ENCODE peak calls at places on chromosomes 7 and 10, in eight cellular contexts. One of them, this sample, is unnamed. For H3K9me3 and H3K36me3, the result is how much of the 10 kb centered on the place peaks cover.

GRCh38 chr7:41507686-41508268 is 195.1 kb downstream of the INHBA start:
- DNase-seq in sigmoid colon: no peak
- DNase-seq in gastrocnemius medialis: no peak
- DNase-seq in hepatocyte: no peak
- DNase-seq in PC-3: no peak
- DNase-seq in mucosa of descending colon: no peak
- DNase-seq in ovary: peak
- DNase-seq in fibroblast of lung: no peak
- DNase-seq in this sample: no peak

GRCh38 chr7:77542399-77542798 is 5.3 kb downstream of the PTPN12 start:
- DNase-seq in sigmoid colon: no peak
- DNase-seq in gastrocnemius medialis: no peak
- DNase-seq in hepatocyte: no peak
- DNase-seq in PC-3: peak
- DNase-seq in mucosa of descending colon: no peak
- DNase-seq in ovary: no peak
- DNase-seq in fibroblast of lung: no peak
- DNase-seq in this sample: no peak

GRCh38 chr10:124538669-124539068 is 77.0 kb downstream of the LHPP start:
- DNase-seq in sigmoid colon: no peak
- DNase-seq in gastrocnemius medialis: no peak
- DNase-seq in hepatocyte: no peak
- DNase-seq in PC-3: no peak
- DNase-seq in mucosa of descending colon: no peak
- DNase-seq in ovary: no peak
- DNase-seq in fibroblast of lung: no peak
- DNase-seq in this sample: no peak

GRCh38 chr7:112395893-112396292 is 54.4 kb upstream of the IFRD1 start:
- DNase-seq in sigmoid colon: no peak
- DNase-seq in gastrocnemius medialis: no peak
- DNase-seq in hepatocyte: no peak
- DNase-seq in PC-3: no peak
- DNase-seq in mucosa of descending colon: no peak
- DNase-seq in ovary: no peak
- DNase-seq in fibroblast of lung: no peak
- DNase-seq in this sample: no peak

GRCh38 chr10:104080762-104081161 is 4.9 kb downstream of the COL17A1 start:
- DNase-seq in sigmoid colon: no peak
- DNase-seq in gastrocnemius medialis: no peak
- DNase-seq in hepatocyte: peak
- DNase-seq in PC-3: peak
- DNase-seq in mucosa of descending colon: no peak
- DNase-seq in ovary: no peak
- DNase-seq in fibroblast of lung: peak
- DNase-seq in this sample: no peak

GRCh38 chr10:119653209-119653608 is 2.0 kb downstream of the BAG3 start:
- DNase-seq in sigmoid colon: no peak
- DNase-seq in gastrocnemius medialis: no peak
- DNase-seq in hepatocyte: no peak
- DNase-seq in PC-3: no peak
- DNase-seq in mucosa of descending colon: no peak
- DNase-seq in ovary: no peak
- DNase-seq in fibroblast of lung: no peak
- DNase-seq in this sample: no peak

GRCh38 chr10:109205929-109206585 is 717.3 kb downstream of the XPNPEP1 start:
- DNase-seq in sigmoid colon: no peak
- DNase-seq in gastrocnemius medialis: no peak
- DNase-seq in hepatocyte: peak
- DNase-seq in PC-3: peak
- DNase-seq in mucosa of descending colon: no peak
- DNase-seq in ovary: no peak
- DNase-seq in fibroblast of lung: peak
- DNase-seq in this sample: peak

GRCh38 chr7:7920056-7920455 is 48.5 kb upstream of the GLCCI1 start:
- DNase-seq in sigmoid colon: no peak
- DNase-seq in gastrocnemius medialis: no peak
- DNase-seq in hepatocyte: no peak
- DNase-seq in PC-3: no peak
- DNase-seq in mucosa of descending colon: no peak
- DNase-seq in ovary: no peak
- DNase-seq in fibroblast of lung: no peak
- DNase-seq in this sample: no peak

GRCh38 chr10:26475448-26475847 is 37.3 kb downstream of the APBB1IP start:
- DNase-seq in sigmoid colon: no peak
- DNase-seq in gastrocnemius medialis: no peak
- DNase-seq in hepatocyte: no peak
- DNase-seq in PC-3: no peak
- DNase-seq in mucosa of descending colon: no peak
- DNase-seq in ovary: no peak
- DNase-seq in fibroblast of lung: no peak
- DNase-seq in this sample: no peak

GRCh38 chr7:129118182-129118581 is 26.3 kb upstream of the TSPAN33 start:
- DNase-seq in sigmoid colon: no peak
- DNase-seq in gastrocnemius medialis: no peak
- DNase-seq in hepatocyte: no peak
- DNase-seq in PC-3: no peak
- DNase-seq in mucosa of descending colon: no peak
- DNase-seq in ovary: no peak
- DNase-seq in fibroblast of lung: no peak
- DNase-seq in this sample: no peak

GRCh38 chr7:90412458-90413184 is 9.4 kb downstream of the CLDN12 start:
- DNase-seq in sigmoid colon: no peak
- DNase-seq in gastrocnemius medialis: peak
- DNase-seq in hepatocyte: no peak
- DNase-seq in PC-3: peak
- DNase-seq in mucosa of descending colon: peak
- DNase-seq in ovary: no peak
- DNase-seq in fibroblast of lung: peak
- DNase-seq in this sample: no peak

GRCh38 chr7:155424301-155425010 is 33.5 kb upstream of the EN2 start:
- DNase-seq in sigmoid colon: no peak
- DNase-seq in gastrocnemius medialis: no peak
- DNase-seq in hepatocyte: no peak
- DNase-seq in PC-3: no peak
- DNase-seq in mucosa of descending colon: no peak
- DNase-seq in ovary: no peak
- DNase-seq in fibroblast of lung: no peak
- DNase-seq in this sample: no peak

GRCh38 chr7:120583835-120584586 is 273.9 kb downstream of the TSPAN12 start:
- DNase-seq in sigmoid colon: no peak
- DNase-seq in gastrocnemius medialis: no peak
- DNase-seq in hepatocyte: no peak
- DNase-seq in PC-3: peak
- DNase-seq in mucosa of descending colon: no peak
- DNase-seq in ovary: no peak
- DNase-seq in fibroblast of lung: peak
- DNase-seq in this sample: peak

GRCh38 chr10:11015371-11015934 is 2.2 kb upstream of the CELF2 start:
- DNase-seq in sigmoid colon: no peak
- DNase-seq in gastrocnemius medialis: no peak
- DNase-seq in hepatocyte: no peak
- DNase-seq in PC-3: no peak
- DNase-seq in mucosa of descending colon: no peak
- DNase-seq in ovary: no peak
- DNase-seq in fibroblast of lung: no peak
- DNase-seq in this sample: no peak

GRCh38 chr7:155455776-155456516 is 2.0 kb upstream of the EN2 start:
- DNase-seq in sigmoid colon: no peak
- DNase-seq in gastrocnemius medialis: no peak
- DNase-seq in hepatocyte: no peak
- DNase-seq in PC-3: no peak
- DNase-seq in mucosa of descending colon: no peak
- DNase-seq in ovary: no peak
- DNase-seq in fibroblast of lung: no peak
- DNase-seq in this sample: no peak

GRCh38 chr10:71694567-71694968 is 25.0 kb downstream of the C10orf105 start:
- DNase-seq in sigmoid colon: no peak
- DNase-seq in gastrocnemius medialis: peak
- DNase-seq in hepatocyte: no peak
- DNase-seq in PC-3: no peak
- DNase-seq in mucosa of descending colon: no peak
- DNase-seq in ovary: no peak
- DNase-seq in fibroblast of lung: no peak
- DNase-seq in this sample: no peak

GRCh38 chr10:19904202-19904661 is 88.0 kb downstream of the PLXDC2 start:
- DNase-seq in sigmoid colon: no peak
- DNase-seq in gastrocnemius medialis: no peak
- DNase-seq in hepatocyte: no peak
- DNase-seq in PC-3: no peak
- DNase-seq in mucosa of descending colon: no peak
- DNase-seq in ovary: no peak
- DNase-seq in fibroblast of lung: no peak
- DNase-seq in this sample: no peak

GRCh38 chr10:113202011-113202410 is 252.0 kb downstream of the TCF7L2 start:
- DNase-seq in sigmoid colon: no peak
- DNase-seq in gastrocnemius medialis: no peak
- DNase-seq in hepatocyte: no peak
- DNase-seq in PC-3: no peak
- DNase-seq in mucosa of descending colon: no peak
- DNase-seq in ovary: no peak
- DNase-seq in fibroblast of lung: no peak
- DNase-seq in this sample: no peak

GRCh38 chr10:113213041-113213440 is 263.0 kb downstream of the TCF7L2 start:
- DNase-seq in sigmoid colon: no peak
- DNase-seq in gastrocnemius medialis: no peak
- DNase-seq in hepatocyte: no peak
- DNase-seq in PC-3: no peak
- DNase-seq in mucosa of descending colon: no peak
- DNase-seq in ovary: no peak
- DNase-seq in fibroblast of lung: no peak
- DNase-seq in this sample: no peak

GRCh38 chr10:113207924-113208323 is 257.9 kb downstream of the TCF7L2 start:
- DNase-seq in sigmoid colon: no peak
- DNase-seq in gastrocnemius medialis: no peak
- DNase-seq in hepatocyte: no peak
- DNase-seq in PC-3: no peak
- DNase-seq in mucosa of descending colon: no peak
- DNase-seq in ovary: no peak
- DNase-seq in fibroblast of lung: no peak
- DNase-seq in this sample: no peak
- H3K9me3 ChIP-seq in sigmoid colon: under half
- H3K9me3 ChIP-seq in gastrocnemius medialis: under half
- H3K9me3 ChIP-seq in hepatocyte: under half
- H3K9me3 ChIP-seq in PC-3: under half
- H3K9me3 ChIP-seq in mucosa of descending colon: under half
- H3K9me3 ChIP-seq in ovary: under half
- H3K9me3 ChIP-seq in fibroblast of lung: under half
- H3K9me3 ChIP-seq in this sample: under half

GRCh38 chr7:6529643-6530042 is 21.6 kb downstream of the GRID2IP start:
- DNase-seq in sigmoid colon: no peak
- DNase-seq in gastrocnemius medialis: no peak
- DNase-seq in hepatocyte: no peak
- DNase-seq in PC-3: no peak
- DNase-seq in mucosa of descending colon: no peak
- DNase-seq in ovary: no peak
- DNase-seq in fibroblast of lung: no peak
- DNase-seq in this sample: no peak

GRCh38 chr7:6531492-6532279 is 19.6 kb downstream of the GRID2IP start:
- DNase-seq in sigmoid colon: no peak
- DNase-seq in gastrocnemius medialis: no peak
- DNase-seq in hepatocyte: no peak
- DNase-seq in PC-3: no peak
- DNase-seq in mucosa of descending colon: no peak
- DNase-seq in ovary: no peak
- DNase-seq in fibroblast of lung: no peak
- DNase-seq in this sample: no peak

GRCh38 chr7:6528401-6529130 is 22.7 kb downstream of the GRID2IP start:
- DNase-seq in sigmoid colon: no peak
- DNase-seq in gastrocnemius medialis: no peak
- DNase-seq in hepatocyte: no peak
- DNase-seq in PC-3: no peak
- DNase-seq in mucosa of descending colon: no peak
- DNase-seq in ovary: no peak
- DNase-seq in fibroblast of lung: no peak
- DNase-seq in this sample: no peak

GRCh38 chr7:6530626-6531491 is 20.4 kb downstream of the GRID2IP start:
- DNase-seq in sigmoid colon: no peak
- DNase-seq in gastrocnemius medialis: no peak
- DNase-seq in hepatocyte: no peak
- DNase-seq in PC-3: no peak
- DNase-seq in mucosa of descending colon: peak
- DNase-seq in ovary: no peak
- DNase-seq in fibroblast of lung: no peak
- DNase-seq in this sample: no peak

DNA sequence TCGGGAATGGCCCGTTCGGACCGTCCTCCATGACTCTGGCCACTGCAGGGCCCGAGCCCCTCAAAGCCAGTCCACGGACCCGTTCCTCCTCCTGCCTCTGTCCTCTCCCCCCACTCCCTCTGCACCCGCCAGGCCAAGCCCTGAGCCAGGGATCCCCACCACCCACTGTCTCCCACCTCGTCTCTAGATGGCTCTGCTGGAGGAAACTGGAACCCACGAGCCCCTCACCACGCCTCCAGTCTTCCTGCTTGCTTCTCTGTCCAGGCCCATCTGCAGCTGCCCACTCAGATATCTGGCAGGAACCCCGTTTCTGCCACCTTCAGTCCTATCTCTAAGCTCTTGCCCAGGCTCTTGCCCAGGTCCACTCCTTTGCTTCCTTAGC is 24.3 kb downstream of the GRID2IP start:
- DNase-seq in sigmoid colon: no peak
- DNase-seq in gastrocnemius medialis: no peak
- DNase-seq in hepatocyte: no peak
- DNase-seq in PC-3: no peak
- DNase-seq in mucosa of descending colon: no peak
- DNase-seq in ovary: no peak
- DNase-seq in fibroblast of lung: no peak
- DNase-seq in this sample: no peak
- H3K4me3 ChIP-seq in sigmoid colon: peak
- H3K4me3 ChIP-seq in gastrocnemius medialis: peak
- H3K4me3 ChIP-seq in hepatocyte: no peak
- H3K4me3 ChIP-seq in PC-3: no peak
- H3K4me3 ChIP-seq in mucosa of descending colon: no peak
- H3K4me3 ChIP-seq in ovary: no peak
- H3K4me3 ChIP-seq in fibroblast of lung: no peak
- H3K4me3 ChIP-seq in this sample: no peak

GRCh38 chr7:87354749-87355148 is 9.3 kb downstream of the CROT start:
- DNase-seq in sigmoid colon: no peak
- DNase-seq in gastrocnemius medialis: no peak
- DNase-seq in hepatocyte: no peak
- DNase-seq in PC-3: peak
- DNase-seq in mucosa of descending colon: no peak
- DNase-seq in ovary: no peak
- DNase-seq in fibroblast of lung: no peak
- DNase-seq in this sample: no peak
- H3K36me3 ChIP-seq in sigmoid colon: under half
- H3K36me3 ChIP-seq in gastrocnemius medialis: under half
- H3K36me3 ChIP-seq in hepatocyte: under half
- H3K36me3 ChIP-seq in PC-3: half or more
- H3K36me3 ChIP-seq in mucosa of descending colon: under half
- H3K36me3 ChIP-seq in ovary: under half
- H3K36me3 ChIP-seq in fibroblast of lung: under half
- H3K36me3 ChIP-seq in this sample: under half

DNA sequence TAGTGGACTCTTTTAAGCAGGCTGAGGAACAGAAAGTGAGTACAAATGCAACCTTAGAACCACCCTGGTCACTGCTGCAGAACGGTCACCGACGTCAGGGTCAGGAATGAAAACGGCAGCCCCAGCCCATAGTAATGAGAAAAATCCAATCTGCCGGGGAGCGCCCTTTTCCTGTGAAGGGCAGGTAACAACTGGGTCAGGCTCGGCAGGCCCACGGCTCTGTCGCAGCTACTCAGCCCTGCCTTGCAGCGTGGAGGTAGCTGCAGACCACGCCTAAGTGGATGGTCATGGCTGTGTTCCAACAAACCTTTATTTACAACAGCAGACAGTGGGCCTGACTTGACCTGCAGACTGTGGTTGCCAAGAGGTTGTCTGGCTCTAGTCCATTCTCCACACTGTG is 563.2 kb downstream of the DNAJB6 start:
- DNase-seq in sigmoid colon: no peak
- DNase-seq in gastrocnemius medialis: no peak
- DNase-seq in hepatocyte: no peak
- DNase-seq in PC-3: no peak
- DNase-seq in mucosa of descending colon: no peak
- DNase-seq in ovary: no peak
- DNase-seq in fibroblast of lung: no peak
- DNase-seq in this sample: no peak
- H3K9me3 ChIP-seq in sigmoid colon: under half
- H3K9me3 ChIP-seq in gastrocnemius medialis: under half
- H3K9me3 ChIP-seq in hepatocyte: under half
- H3K9me3 ChIP-seq in PC-3: under half
- H3K9me3 ChIP-seq in mucosa of descending colon: under half
- H3K9me3 ChIP-seq in ovary: under half
- H3K9me3 ChIP-seq in fibroblast of lung: under half
- H3K9me3 ChIP-seq in this sample: under half

This sample was measured in MG63.